ENCODE peak calls at places on chromosomes 12 and 14, in six cellular contexts. One of them, this sample, is unnamed.

GRCh38 chr14:93160353-93160801 is 24.3 kb downstream of the MOAP1 start:
- DNase-seq in central memory CD4-positive, alpha-beta T cell: no peak
- DNase-seq in epithelial cell of prostate: no peak
- DNase-seq in A549: peak; percentile 66
- DNase-seq in fibroblast of the conjunctiva: no peak
- DNase-seq in cerebellar cortex: peak; percentile 41
- DNase-seq in this sample: no peak

GRCh38 chr12:76636141-76636692 is 76.6 kb upstream of the OSBPL8 start:
- DNase-seq in A549: no peak
- DNase-seq in fibroblast of the conjunctiva: no peak
- DNase-seq in central memory CD4-positive, alpha-beta T cell: no peak
- DNase-seq in cerebellar cortex: no peak
- DNase-seq in epithelial cell of prostate: peak; percentile 49
- DNase-seq in this sample: no peak

GRCh38 chr14:56294125-56294524 is 175.9 kb downstream of the PELI2 start:
- DNase-seq in fibroblast of the conjunctiva: no peak
- DNase-seq in central memory CD4-positive, alpha-beta T cell: no peak
- DNase-seq in epithelial cell of prostate: no peak
- DNase-seq in cerebellar cortex: no peak
- DNase-seq in A549: no peak
- DNase-seq in this sample: no peak

GRCh38 chr12:82314406-82314892 is 43.7 kb downstream of the CCDC59 start:
- DNase-seq in cerebellar cortex: no peak
- DNase-seq in epithelial cell of prostate: peak; percentile 14
- DNase-seq in A549: no peak
- DNase-seq in fibroblast of the conjunctiva: no peak
- DNase-seq in central memory CD4-positive, alpha-beta T cell: no peak
- DNase-seq in this sample: no peak

GRCh38 chr12:6915023-6915788 is 826 bp downstream of the ENO2 start:
- DNase-seq in central memory CD4-positive, alpha-beta T cell: no peak
- DNase-seq in epithelial cell of prostate: no peak
- DNase-seq in cerebellar cortex: peak; percentile 38
- DNase-seq in fibroblast of the conjunctiva: no peak
- DNase-seq in A549: peak; percentile 65
- DNase-seq in this sample: no peak

GRCh38 chr12:34219046-34219770 is 196.9 kb downstream of the ALG10 start:
- DNase-seq in cerebellar cortex: no peak
- DNase-seq in fibroblast of the conjunctiva: no peak
- DNase-seq in central memory CD4-positive, alpha-beta T cell: no peak
- DNase-seq in epithelial cell of prostate: no peak
- DNase-seq in A549: no peak
- DNase-seq in this sample: peak; percentile 3

GRCh38 chr12:5716991-5717390 is 228.1 kb downstream of the ANO2 start:
- DNase-seq in central memory CD4-positive, alpha-beta T cell: no peak
- DNase-seq in cerebellar cortex: no peak
- DNase-seq in fibroblast of the conjunctiva: no peak
- DNase-seq in A549: no peak
- DNase-seq in epithelial cell of prostate: no peak
- DNase-seq in this sample: no peak

GRCh38 chr12:119259483-119259882 is 75.0 kb upstream of the CCDC60 start:
- DNase-seq in A549: no peak
- DNase-seq in fibroblast of the conjunctiva: no peak
- DNase-seq in epithelial cell of prostate: no peak
- DNase-seq in cerebellar cortex: no peak
- DNase-seq in central memory CD4-positive, alpha-beta T cell: no peak
- DNase-seq in this sample: no peak

GRCh38 chr12:55930771-55931316 is at the start of gene DGKA:
- DNase-seq in epithelial cell of prostate: peak; percentile 64
- DNase-seq in A549: peak; percentile 71
- DNase-seq in fibroblast of the conjunctiva: peak; percentile 82
- DNase-seq in central memory CD4-positive, alpha-beta T cell: peak; percentile 68
- DNase-seq in cerebellar cortex: peak; percentile 82
- DNase-seq in this sample: peak; percentile 78

GRCh38 chr12:52054838-52055741 is 3.8 kb downstream of the NR4A1 start:
- DNase-seq in epithelial cell of prostate: no peak
- DNase-seq in central memory CD4-positive, alpha-beta T cell: no peak
- DNase-seq in A549: no peak
- DNase-seq in cerebellar cortex: no peak
- DNase-seq in fibroblast of the conjunctiva: no peak
- DNase-seq in this sample: no peak

GRCh38 chr14:88630565-88630964 is 67.7 kb downstream of the ZC3H14 start:
- DNase-seq in fibroblast of the conjunctiva: no peak
- DNase-seq in cerebellar cortex: no peak
- DNase-seq in epithelial cell of prostate: no peak
- DNase-seq in A549: no peak
- DNase-seq in central memory CD4-positive, alpha-beta T cell: no peak
- DNase-seq in this sample: no peak

GRCh38 chr12:123387508-123388217 is 3.7 kb downstream of the KMT5A start:
- DNase-seq in central memory CD4-positive, alpha-beta T cell: no peak
- DNase-seq in fibroblast of the conjunctiva: no peak
- DNase-seq in cerebellar cortex: no peak
- DNase-seq in A549: no peak
- DNase-seq in epithelial cell of prostate: no peak
- DNase-seq in this sample: no peak

GRCh38 chr14:103033744-103034143 is 23.6 kb downstream of the CDC42BPB start:
- DNase-seq in cerebellar cortex: no peak
- DNase-seq in fibroblast of the conjunctiva: no peak
- DNase-seq in A549: no peak
- DNase-seq in central memory CD4-positive, alpha-beta T cell: no peak
- DNase-seq in epithelial cell of prostate: no peak
- DNase-seq in this sample: no peak

GRCh38 chr12:52867636-52868035 is 18.8 kb upstream of the KRT78 start:
- DNase-seq in fibroblast of the conjunctiva: no peak
- DNase-seq in central memory CD4-positive, alpha-beta T cell: peak; percentile 9
- DNase-seq in epithelial cell of prostate: peak; percentile 93
- DNase-seq in cerebellar cortex: no peak
- DNase-seq in A549: no peak
- DNase-seq in this sample: peak; percentile 67

GRCh38 chr14:62943202-62943601 is 102.1 kb downstream of the KCNH5 start:
- DNase-seq in central memory CD4-positive, alpha-beta T cell: no peak
- DNase-seq in epithelial cell of prostate: no peak
- DNase-seq in fibroblast of the conjunctiva: no peak
- DNase-seq in A549: no peak
- DNase-seq in cerebellar cortex: no peak
- DNase-seq in this sample: no peak

GRCh38 chr12:92469837-92470236 is 233.0 kb upstream of the PLEKHG7 start:
- DNase-seq in central memory CD4-positive, alpha-beta T cell: no peak
- DNase-seq in fibroblast of the conjunctiva: no peak
- DNase-seq in A549: no peak
- DNase-seq in cerebellar cortex: no peak
- DNase-seq in epithelial cell of prostate: no peak
- DNase-seq in this sample: no peak

GRCh38 chr14:47155395-47155794 is 503.8 kb upstream of the RPL10L start:
- DNase-seq in fibroblast of the conjunctiva: no peak
- DNase-seq in central memory CD4-positive, alpha-beta T cell: no peak
- DNase-seq in cerebellar cortex: no peak
- DNase-seq in epithelial cell of prostate: no peak
- DNase-seq in A549: no peak
- DNase-seq in this sample: no peak

GRCh38 chr14:84084056-84084590 is 1445.8 kb upstream of the FLRT2 start:
- DNase-seq in central memory CD4-positive, alpha-beta T cell: no peak
- DNase-seq in cerebellar cortex: no peak
- DNase-seq in fibroblast of the conjunctiva: no peak
- DNase-seq in epithelial cell of prostate: no peak
- DNase-seq in A549: no peak
- DNase-seq in this sample: no peak

GRCh38 chr14:93035585-93035916 is 80.2 kb downstream of the ITPK1 start:
- DNase-seq in cerebellar cortex: no peak
- DNase-seq in A549: no peak
- DNase-seq in central memory CD4-positive, alpha-beta T cell: no peak
- DNase-seq in fibroblast of the conjunctiva: no peak
- DNase-seq in epithelial cell of prostate: no peak
- DNase-seq in this sample: no peak

GRCh38 chr12:78229491-78230209 is 399.0 kb downstream of the NAV3 start:
- DNase-seq in central memory CD4-positive, alpha-beta T cell: no peak
- DNase-seq in A549: peak; percentile 4
- DNase-seq in epithelial cell of prostate: peak; percentile 18
- DNase-seq in fibroblast of the conjunctiva: peak; percentile 36
- DNase-seq in cerebellar cortex: peak; percentile 48
- DNase-seq in this sample: no peak

GRCh38 chr12:85157023-85157626 is 121.0 kb downstream of the LRRIQ1 start:
- DNase-seq in A549: no peak
- DNase-seq in central memory CD4-positive, alpha-beta T cell: no peak
- DNase-seq in fibroblast of the conjunctiva: no peak
- DNase-seq in cerebellar cortex: no peak
- DNase-seq in epithelial cell of prostate: no peak
- DNase-seq in this sample: no peak

GRCh38 chr12:93614917-93615596 is 42.6 kb downstream of the SOCS2 start:
- DNase-seq in cerebellar cortex: no peak
- DNase-seq in epithelial cell of prostate: no peak
- DNase-seq in central memory CD4-positive, alpha-beta T cell: no peak
- DNase-seq in A549: no peak
- DNase-seq in fibroblast of the conjunctiva: no peak
- DNase-seq in this sample: no peak

GRCh38 chr12:52838871-52839446 is 4.8 kb upstream of the KRT79 start:
- DNase-seq in epithelial cell of prostate: no peak
- DNase-seq in central memory CD4-positive, alpha-beta T cell: no peak
- DNase-seq in cerebellar cortex: no peak
- DNase-seq in fibroblast of the conjunctiva: no peak
- DNase-seq in A549: no peak
- DNase-seq in this sample: no peak

GRCh38 chr14:32201816-32202467 is at the start of gene RNU6-7:
- DNase-seq in A549: no peak
- DNase-seq in fibroblast of the conjunctiva: no peak
- DNase-seq in cerebellar cortex: peak; percentile 80
- DNase-seq in central memory CD4-positive, alpha-beta T cell: no peak
- DNase-seq in epithelial cell of prostate: no peak
- DNase-seq in this sample: peak; percentile 76

GRCh38 chr14:47919334-47919846 is 244.0 kb upstream of the MDGA2 start:
- DNase-seq in fibroblast of the conjunctiva: no peak
- DNase-seq in A549: no peak
- DNase-seq in epithelial cell of prostate: no peak
- DNase-seq in central memory CD4-positive, alpha-beta T cell: no peak
- DNase-seq in cerebellar cortex: no peak
- DNase-seq in this sample: no peak

GRCh38 chr12:54413284-54414190 is 5.5 kb downstream of the ITGA5 start:
- DNase-seq in fibroblast of the conjunctiva: no peak
- DNase-seq in epithelial cell of prostate: no peak
- DNase-seq in cerebellar cortex: no peak
- DNase-seq in A549: no peak
- DNase-seq in central memory CD4-positive, alpha-beta T cell: peak; percentile 85
- DNase-seq in this sample: peak; percentile 54

GRCh38 chr14:73188501-73188903 is 48.8 kb upstream of the PAPLN start:
- DNase-seq in fibroblast of the conjunctiva: peak; percentile 49
- DNase-seq in A549: no peak
- DNase-seq in epithelial cell of prostate: no peak
- DNase-seq in central memory CD4-positive, alpha-beta T cell: no peak
- DNase-seq in cerebellar cortex: no peak
- DNase-seq in this sample: no peak